ENCODE peak calls at places on chromosome 2, in seven cellular contexts. One of them, this sample, is unnamed.

GRCh38 chr2:172430671-172431070 is 3.3 kb downstream of the ITGA6 start:
- DNase-seq in activated T-cell treated with anti-CD3 and anti-CD28 coated beads for 4 hours: no peak
- DNase-seq in caudate nucleus: no peak
- DNase-seq in foreskin fibroblast: no peak
- DNase-seq in SK-N-MC: no peak
- DNase-seq in activated CD4-positive, alpha-beta T cell treated with anti-CD3 and anti-CD28 coated beads for 36 hours: no peak
- DNase-seq in mesothelial cell of epicardium: no peak
- DNase-seq in this sample: no peak

GRCh38 chr2:30782124-30782523 is 25.1 kb downstream of the CAPN13 start:
- DNase-seq in mesothelial cell of epicardium: no peak
- DNase-seq in caudate nucleus: no peak
- DNase-seq in activated T-cell treated with anti-CD3 and anti-CD28 coated beads for 4 hours: no peak
- DNase-seq in foreskin fibroblast: no peak
- DNase-seq in SK-N-MC: no peak
- DNase-seq in activated CD4-positive, alpha-beta T cell treated with anti-CD3 and anti-CD28 coated beads for 36 hours: no peak
- DNase-seq in this sample: no peak

GRCh38 chr2:65240657-65241056 is 13.0 kb downstream of the ACTR2 start:
- DNase-seq in activated CD4-positive, alpha-beta T cell treated with anti-CD3 and anti-CD28 coated beads for 36 hours: no peak
- DNase-seq in mesothelial cell of epicardium: no peak
- DNase-seq in SK-N-MC: no peak
- DNase-seq in foreskin fibroblast: no peak
- DNase-seq in activated T-cell treated with anti-CD3 and anti-CD28 coated beads for 4 hours: no peak
- DNase-seq in caudate nucleus: no peak
- DNase-seq in this sample: no peak

GRCh38 chr2:144206019-144206418 is 313.9 kb downstream of the ZEB2 start:
- DNase-seq in activated CD4-positive, alpha-beta T cell treated with anti-CD3 and anti-CD28 coated beads for 36 hours: no peak
- DNase-seq in foreskin fibroblast: no peak
- DNase-seq in caudate nucleus: no peak
- DNase-seq in mesothelial cell of epicardium: no peak
- DNase-seq in activated T-cell treated with anti-CD3 and anti-CD28 coated beads for 4 hours: no peak
- DNase-seq in SK-N-MC: no peak
- DNase-seq in this sample: no peak

GRCh38 chr2:176085120-176085788 is 1.5 kb upstream of the EVX2 start:
- DNase-seq in activated T-cell treated with anti-CD3 and anti-CD28 coated beads for 4 hours: no peak
- DNase-seq in SK-N-MC: no peak
- DNase-seq in activated CD4-positive, alpha-beta T cell treated with anti-CD3 and anti-CD28 coated beads for 36 hours: no peak
- DNase-seq in mesothelial cell of epicardium: no peak
- DNase-seq in foreskin fibroblast: no peak
- DNase-seq in caudate nucleus: no peak
- DNase-seq in this sample: no peak

GRCh38 chr2:178088774-178089173 is 16.2 kb upstream of the PDE11A start:
- DNase-seq in foreskin fibroblast: no peak
- DNase-seq in activated CD4-positive, alpha-beta T cell treated with anti-CD3 and anti-CD28 coated beads for 36 hours: no peak
- DNase-seq in SK-N-MC: no peak
- DNase-seq in activated T-cell treated with anti-CD3 and anti-CD28 coated beads for 4 hours: no peak
- DNase-seq in caudate nucleus: no peak
- DNase-seq in mesothelial cell of epicardium: no peak
- DNase-seq in this sample: no peak

GRCh38 chr2:241237949-241238371 is 49.5 kb downstream of the ANO7 start:
- DNase-seq in activated CD4-positive, alpha-beta T cell treated with anti-CD3 and anti-CD28 coated beads for 36 hours: no peak
- DNase-seq in foreskin fibroblast: no peak
- DNase-seq in mesothelial cell of epicardium: no peak
- DNase-seq in activated T-cell treated with anti-CD3 and anti-CD28 coated beads for 4 hours: no peak
- DNase-seq in SK-N-MC: no peak
- DNase-seq in caudate nucleus: no peak
- DNase-seq in this sample: no peak

GRCh38 chr2:189386741-189387140 is 54.5 kb upstream of the WDR75 start:
- DNase-seq in foreskin fibroblast: no peak
- DNase-seq in SK-N-MC: no peak
- DNase-seq in mesothelial cell of epicardium: no peak
- DNase-seq in caudate nucleus: no peak
- DNase-seq in activated CD4-positive, alpha-beta T cell treated with anti-CD3 and anti-CD28 coated beads for 36 hours: no peak
- DNase-seq in activated T-cell treated with anti-CD3 and anti-CD28 coated beads for 4 hours: no peak
- DNase-seq in this sample: no peak